ENCODE peak calls at places on chromosomes 5 and 9, in eight cellular contexts. G is GM12892, D is sigmoid colon, E is spleen, F is GM23338, H is H1, T is HCT116, M is prostate gland. Z is an unnamed sample.

GRCh38 chr5:56705217-56705616 is 110.1 kb upstream of the MAP3K1 start:
- DNase-seq in G (no peak), D (no peak), E (no peak), F (no peak), H (no peak), T (no peak), M (no peak), Z (no peak)

GRCh38 chr9:109168170-109168569 is 1.1 kb upstream of the FRRS1L start:
- DNase-seq in G (no peak), D (no peak), E (no peak), F (no peak), H (no peak), T (no peak), M (no peak), Z (no peak)

GRCh38 chr5:37833990-37834389 is 5.9 kb downstream of the GDNF start:
- DNase-seq in G (no peak), D (no peak), E (no peak), F (no peak), H (no peak), T (no peak), M (no peak), Z (no peak)

GRCh38 chr5:131649160-131649559 is 14.1 kb upstream of the RAPGEF6 start:
- DNase-seq in G (no peak), D (no peak), E (no peak), F (no peak), H (no peak), T (no peak), M (no peak), Z (no peak)

GRCh38 chr9:122258886-122259415 is 5.7 kb downstream of the RBM18 start:
- DNase-seq in G (no peak), D (no peak), E (no peak), F (no peak), H (no peak), T (no peak), M (no peak), Z (no peak)

GRCh38 chr9:135067091-135067710 is 20.3 kb upstream of the OLFM1 start:
- DNase-seq in G (no peak), D (peak), E (peak), F (no peak), H (no peak), T (no peak), M (no peak), Z (no peak)

GRCh38 chr9:23555849-23556248 is 270.2 kb downstream of the ELAVL2 start:
- DNase-seq in G (no peak), D (no peak), E (no peak), F (peak), H (no peak), T (no peak), M (no peak), Z (no peak)

GRCh38 chr5:97124335-97124734 is 18.1 kb downstream of the LIX1 start:
- DNase-seq in G (no peak), D (no peak), E (no peak), F (no peak), H (no peak), T (no peak), M (no peak), Z (no peak)

GRCh38 chr5:72066658-72067057 is 40.6 kb upstream of the MAP1B start:
- DNase-seq in G (no peak), D (no peak), E (no peak), F (no peak), H (no peak), T (peak), M (no peak), Z (no peak)

GRCh38 chr5:64489857-64490256 is 16.0 kb upstream of the RGS7BP start:
- DNase-seq in G (no peak), D (no peak), E (peak), F (no peak), H (no peak), T (no peak), M (no peak), Z (no peak)

GRCh38 chr5:64486163-64486562 is 19.7 kb upstream of the RGS7BP start:
- DNase-seq in G (no peak), D (no peak), E (no peak), F (no peak), H (no peak), T (no peak), M (no peak), Z (no peak)

GRCh38 chr5:64487283-64487682 is 18.5 kb upstream of the RGS7BP start:
- DNase-seq in G (no peak), D (no peak), E (no peak), F (no peak), H (no peak), T (no peak), M (no peak), Z (no peak)
- TF ChIP-seq POLR2AphosphoS5 in G (no peak), D (no peak), E (no peak), F (no peak), H (no peak), T (no peak), M (no peak), Z (no peak)

DNA sequence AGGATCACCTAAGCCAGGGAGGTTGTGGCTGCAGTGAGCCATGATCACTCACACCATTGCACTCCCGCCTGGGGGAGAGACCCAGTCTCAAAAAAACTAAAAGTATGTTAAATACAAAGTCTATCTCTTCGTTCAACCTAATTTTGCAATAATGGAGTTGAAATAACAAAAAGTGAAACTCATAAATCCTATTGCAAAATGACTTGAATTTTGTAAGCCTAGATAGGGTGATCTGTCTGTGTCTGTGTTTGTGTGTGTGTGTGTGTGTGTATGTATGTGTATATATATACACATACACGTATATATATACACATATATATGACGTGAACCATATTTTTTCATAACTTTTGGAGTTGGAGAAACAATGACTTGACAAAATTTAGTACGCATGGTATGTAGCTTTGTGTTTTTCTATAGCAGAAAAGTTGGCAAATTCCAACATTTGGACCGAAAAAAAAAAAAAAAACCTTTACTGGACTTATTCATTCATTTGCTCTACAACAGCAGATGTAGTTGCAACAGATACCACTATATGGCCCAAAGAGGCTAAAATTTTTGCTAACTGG is 76.9 kb upstream of the CDH6 start:
- DNase-seq in G (no peak), D (no peak), E (no peak), F (no peak), H (no peak), T (no peak), M (no peak), Z (no peak)
- TF ChIP-seq POLR2AphosphoS5 in G (no peak), D (no peak), E (no peak), F (no peak), H (no peak), T (no peak), M (no peak), Z (no peak)

GRCh38 chr9:131732636-131733340 is 7.1 kb downstream of the RAPGEF1 start:
- DNase-seq in G (no peak), D (no peak), E (no peak), F (peak), H (no peak), T (no peak), M (no peak), Z (no peak)

GRCh38 chr9:131731237-131731995 is 8.5 kb downstream of the RAPGEF1 start:
- DNase-seq in G (no peak), D (no peak), E (no peak), F (no peak), H (no peak), T (no peak), M (no peak), Z (no peak)

GRCh38 chr9:131733601-131734061 is 6.2 kb downstream of the RAPGEF1 start:
- DNase-seq in G (no peak), D (no peak), E (no peak), F (peak), H (no peak), T (no peak), M (no peak), Z (no peak)

GRCh38 chr9:131734165-131734610 is 5.7 kb downstream of the RAPGEF1 start:
- DNase-seq in G (no peak), D (no peak), E (peak), F (no peak), H (no peak), T (no peak), M (no peak), Z (no peak)

GRCh38 chr9:131732061-131732526 is 7.8 kb downstream of the RAPGEF1 start:
- DNase-seq in G (no peak), D (peak), E (no peak), F (no peak), H (no peak), T (no peak), M (peak), Z (no peak)
- TF ChIP-seq POLR2AphosphoS5 in G (peak), D (peak), E (no peak), F (no peak), H (no peak), T (no peak), M (peak), Z (peak)

GRCh38 chr5:117623042-117623815 is 1048.6 kb upstream of the SEMA6A start:
- DNase-seq in G (no peak), D (no peak), E (no peak), F (no peak), H (no peak), T (no peak), M (no peak), Z (no peak)
- TF ChIP-seq POLR2AphosphoS5 in G (no peak), D (no peak), E (no peak), F (no peak), H (no peak), T (no peak), M (no peak), Z (no peak)

DNA sequence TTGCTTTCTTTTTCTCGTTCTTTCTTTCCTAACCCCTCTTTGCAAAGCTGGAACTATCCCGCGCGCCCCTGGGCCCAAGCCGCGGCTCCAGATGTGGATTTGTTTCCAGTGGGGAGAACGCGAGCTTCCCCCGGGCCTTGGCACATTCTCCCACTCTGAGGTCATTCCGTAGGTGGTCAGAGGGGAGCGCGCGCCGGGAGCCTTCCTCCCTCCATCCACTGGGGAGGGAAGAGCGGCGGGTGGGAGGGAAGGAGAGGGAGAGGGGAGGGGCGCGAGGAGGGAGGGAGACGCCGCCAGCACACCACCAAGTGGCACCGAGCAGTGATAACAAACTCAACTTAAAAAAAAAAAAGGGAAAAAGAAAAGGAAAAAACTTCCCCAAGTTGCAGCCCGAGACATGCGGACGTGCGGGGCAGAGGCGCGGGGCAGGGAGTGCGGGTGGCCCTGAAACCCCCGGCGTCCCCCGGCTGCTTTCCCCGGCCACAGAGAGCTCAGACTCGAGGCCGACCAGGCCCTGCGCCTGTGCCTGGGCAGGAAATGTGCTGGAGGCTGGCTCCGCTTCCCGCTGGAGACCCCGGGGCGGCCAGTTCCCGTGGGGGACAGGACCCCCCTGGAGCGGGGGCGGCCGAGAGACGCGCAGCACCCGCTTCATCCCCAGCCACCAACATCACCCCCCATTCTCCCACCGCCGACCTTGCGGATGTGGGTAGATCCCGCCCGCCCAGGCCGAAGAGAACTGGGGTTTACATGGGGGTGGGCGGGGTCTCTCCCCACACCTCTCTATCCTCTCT is 3.1 kb downstream of the IER5L start:
- DNase-seq in G (no peak), D (peak), E (peak), F (peak), H (peak), T (peak), M (peak), Z (no peak)
- TF ChIP-seq POLR2AphosphoS5 in G (no peak), D (peak), E (peak), F (no peak), H (no peak), T (peak), M (peak), Z (no peak)

GRCh38 chr9:82031538-82032280 is 43.1 kb downstream of the SPATA31D1 start:
- DNase-seq in G (no peak), D (peak), E (no peak), F (no peak), H (no peak), T (peak), M (peak), Z (no peak)
- TF ChIP-seq POLR2AphosphoS5 in G (no peak), D (no peak), E (no peak), F (no peak), H (no peak), T (no peak), M (no peak), Z (peak)

DNA sequence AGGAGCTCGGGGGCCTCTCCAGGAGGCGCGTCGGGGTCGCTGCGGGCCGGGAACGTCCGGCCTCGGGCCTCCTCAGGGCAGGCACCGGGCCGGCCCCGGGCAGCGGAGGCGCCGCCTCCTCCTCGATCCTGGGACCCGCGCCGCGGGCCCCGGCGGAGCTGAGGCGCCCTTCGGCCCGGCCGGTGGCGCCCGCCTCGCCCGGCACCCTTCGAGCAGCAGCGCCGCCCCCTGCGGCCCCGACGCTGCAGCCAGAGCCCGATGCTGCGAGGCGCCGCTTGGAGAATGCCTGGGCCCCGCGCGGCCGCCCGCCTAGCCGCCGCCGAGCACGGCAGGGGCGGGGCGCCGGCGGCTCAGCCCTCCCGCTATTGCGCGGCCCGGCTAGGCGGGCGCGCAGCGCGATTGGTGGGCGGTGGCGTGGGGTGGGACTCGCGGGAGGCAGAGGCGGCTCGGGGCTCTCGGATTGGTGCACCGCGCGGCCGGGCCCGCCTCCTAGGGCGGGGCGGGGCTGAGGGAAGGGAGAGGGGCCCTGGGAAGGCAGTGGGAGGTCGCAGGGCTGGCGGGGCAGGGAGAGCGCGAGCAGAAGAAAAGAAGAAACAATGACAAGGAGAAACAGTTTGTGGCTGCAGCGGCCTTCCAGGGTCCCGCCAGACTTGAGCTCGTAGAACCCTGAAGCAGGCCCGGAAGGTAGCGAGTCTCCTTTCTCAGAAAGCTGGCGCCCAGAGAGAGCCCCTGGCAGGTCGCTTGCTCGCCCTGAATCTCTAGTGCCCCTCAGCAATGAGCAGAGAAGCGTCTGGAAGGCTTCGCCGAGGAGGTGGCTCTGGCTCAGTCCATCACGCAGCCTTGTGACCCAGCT is at the start of gene EEIG1:
- DNase-seq in G (peak), D (peak), E (peak), F (peak), H (peak), T (peak), M (peak), Z (no peak)
- TF ChIP-seq POLR2AphosphoS5 in G (peak), D (peak), E (peak), F (peak), H (peak), T (peak), M (peak), Z (peak)

GRCh38 chr5:180598316-180598701 is 7.0 kb upstream of the SCGB3A1 start:
- DNase-seq in G (no peak), D (no peak), E (no peak), F (no peak), H (no peak), T (no peak), M (no peak), Z (no peak)
- TF ChIP-seq POLR2AphosphoS5 in G (no peak), D (no peak), E (no peak), F (no peak), H (no peak), T (no peak), M (no peak), Z (no peak)

Z was measured in vagina.